ENCODE peak calls at places on chromosomes 13 and 19, in nine cellular contexts. One of them, this sample, is unnamed.

GRCh38 chr13:25018729-25019115 is 77.2 kb upstream of the PABPC3 start:
- DNase-seq in brain microvascular endothelial cell: no peak
- DNase-seq in heart left ventricle: no peak
- DNase-seq in tibial nerve: no peak
- DNase-seq in BE2C: no peak
- DNase-seq in lung: no peak
- DNase-seq in uterus: no peak
- DNase-seq in adrenal gland: no peak
- DNase-seq in tibial artery: no peak
- DNase-seq in this sample: no peak

GRCh38 chr19:30046522-30046921 is 104.5 kb downstream of the URI1 start:
- DNase-seq in brain microvascular endothelial cell: peak
- DNase-seq in heart left ventricle: no peak
- DNase-seq in tibial nerve: no peak
- DNase-seq in BE2C: peak
- DNase-seq in lung: no peak
- DNase-seq in uterus: no peak
- DNase-seq in adrenal gland: no peak
- DNase-seq in tibial artery: no peak
- DNase-seq in this sample: no peak

GRCh38 chr13:75715598-75716523 is 79.7 kb downstream of the LMO7 start:
- DNase-seq in brain microvascular endothelial cell: no peak
- DNase-seq in heart left ventricle: no peak
- DNase-seq in tibial nerve: no peak
- DNase-seq in BE2C: no peak
- DNase-seq in lung: no peak
- DNase-seq in uterus: no peak
- DNase-seq in adrenal gland: no peak
- DNase-seq in tibial artery: no peak
- DNase-seq in this sample: peak

GRCh38 chr13:38990693-38991092 is at the start of gene STOML3:
- DNase-seq in brain microvascular endothelial cell: no peak
- DNase-seq in heart left ventricle: no peak
- DNase-seq in tibial nerve: no peak
- DNase-seq in BE2C: no peak
- DNase-seq in lung: no peak
- DNase-seq in uterus: no peak
- DNase-seq in adrenal gland: no peak
- DNase-seq in tibial artery: no peak
- DNase-seq in this sample: peak

GRCh38 chr13:41137241-41137640 is 4.6 kb upstream of the KBTBD6 start:
- DNase-seq in brain microvascular endothelial cell: no peak
- DNase-seq in heart left ventricle: no peak
- DNase-seq in tibial nerve: no peak
- DNase-seq in BE2C: no peak
- DNase-seq in lung: no peak
- DNase-seq in uterus: no peak
- DNase-seq in adrenal gland: no peak
- DNase-seq in tibial artery: no peak
- DNase-seq in this sample: no peak

GRCh38 chr13:27117158-27117557 is 54.5 kb downstream of the USP12 start:
- DNase-seq in brain microvascular endothelial cell: no peak
- DNase-seq in heart left ventricle: no peak
- DNase-seq in tibial nerve: no peak
- DNase-seq in BE2C: no peak
- DNase-seq in lung: no peak
- DNase-seq in uterus: no peak
- DNase-seq in adrenal gland: no peak
- DNase-seq in tibial artery: no peak
- DNase-seq in this sample: no peak

GRCh38 chr19:41939861-41940442 is 11.7 kb upstream of the ERFL start:
- DNase-seq in brain microvascular endothelial cell: no peak
- DNase-seq in heart left ventricle: no peak
- DNase-seq in tibial nerve: no peak
- DNase-seq in BE2C: no peak
- DNase-seq in lung: no peak
- DNase-seq in uterus: no peak
- DNase-seq in adrenal gland: no peak
- DNase-seq in tibial artery: no peak
- DNase-seq in this sample: no peak

GRCh38 chr13:51524846-51525566 is 59.3 kb upstream of the WDFY2 start:
- DNase-seq in brain microvascular endothelial cell: peak
- DNase-seq in heart left ventricle: no peak
- DNase-seq in tibial nerve: no peak
- DNase-seq in BE2C: no peak
- DNase-seq in lung: no peak
- DNase-seq in uterus: no peak
- DNase-seq in adrenal gland: no peak
- DNase-seq in tibial artery: no peak
- DNase-seq in this sample: peak

GRCh38 chr13:38361551-38362262 is 12.1 kb downstream of the UFM1 start:
- DNase-seq in brain microvascular endothelial cell: no peak
- DNase-seq in heart left ventricle: no peak
- DNase-seq in tibial nerve: peak
- DNase-seq in BE2C: no peak
- DNase-seq in lung: no peak
- DNase-seq in uterus: no peak
- DNase-seq in adrenal gland: no peak
- DNase-seq in tibial artery: no peak
- DNase-seq in this sample: no peak

GRCh38 chr13:40875583-40875982 is 86.2 kb downstream of the SLC25A15 start:
- DNase-seq in brain microvascular endothelial cell: no peak
- DNase-seq in heart left ventricle: no peak
- DNase-seq in tibial nerve: no peak
- DNase-seq in BE2C: no peak
- DNase-seq in lung: no peak
- DNase-seq in uterus: no peak
- DNase-seq in adrenal gland: no peak
- DNase-seq in tibial artery: no peak
- DNase-seq in this sample: no peak

GRCh38 chr19:1510442-1510806 is 2.4 kb downstream of the ADAMTSL5 start:
- DNase-seq in brain microvascular endothelial cell: no peak
- DNase-seq in heart left ventricle: no peak
- DNase-seq in tibial nerve: no peak
- DNase-seq in BE2C: no peak
- DNase-seq in lung: no peak
- DNase-seq in uterus: no peak
- DNase-seq in adrenal gland: no peak
- DNase-seq in tibial artery: no peak
- DNase-seq in this sample: no peak
- H3K4me3 ChIP-seq in brain microvascular endothelial cell: no peak
- H3K4me3 ChIP-seq in heart left ventricle: no peak
- H3K4me3 ChIP-seq in tibial nerve: no peak
- H3K4me3 ChIP-seq in BE2C: no peak
- H3K4me3 ChIP-seq in lung: no peak
- H3K4me3 ChIP-seq in uterus: no peak
- H3K4me3 ChIP-seq in adrenal gland: no peak
- H3K4me3 ChIP-seq in tibial artery: no peak
- H3K4me3 ChIP-seq in this sample: no peak

GRCh38 chr13:49869514-49869913 is 66.6 kb downstream of the SPRYD7 start:
- DNase-seq in brain microvascular endothelial cell: peak
- DNase-seq in heart left ventricle: no peak
- DNase-seq in tibial nerve: peak
- DNase-seq in BE2C: peak
- DNase-seq in lung: no peak
- DNase-seq in uterus: no peak
- DNase-seq in adrenal gland: no peak
- DNase-seq in tibial artery: no peak
- DNase-seq in this sample: peak
- TF ChIP-seq CTCF in brain microvascular endothelial cell: peak
- TF ChIP-seq CTCF in heart left ventricle: peak
- TF ChIP-seq CTCF in tibial nerve: peak
- TF ChIP-seq CTCF in BE2C: peak
- TF ChIP-seq CTCF in lung: no peak
- TF ChIP-seq CTCF in uterus: no peak
- TF ChIP-seq CTCF in adrenal gland: no peak
- TF ChIP-seq CTCF in tibial artery: no peak
- TF ChIP-seq CTCF in this sample: peak

GRCh38 chr19:6042776-6043726 is 65.1 kb upstream of the RANBP3 start:
- DNase-seq in brain microvascular endothelial cell: no peak
- DNase-seq in heart left ventricle: no peak
- DNase-seq in tibial nerve: no peak
- DNase-seq in BE2C: no peak
- DNase-seq in lung: no peak
- DNase-seq in uterus: no peak
- DNase-seq in adrenal gland: peak
- DNase-seq in tibial artery: no peak
- DNase-seq in this sample: no peak
- H3K4me3 ChIP-seq in brain microvascular endothelial cell: no peak
- H3K4me3 ChIP-seq in heart left ventricle: no peak
- H3K4me3 ChIP-seq in tibial nerve: no peak
- H3K4me3 ChIP-seq in BE2C: no peak
- H3K4me3 ChIP-seq in lung: no peak
- H3K4me3 ChIP-seq in uterus: no peak
- H3K4me3 ChIP-seq in adrenal gland: no peak
- H3K4me3 ChIP-seq in tibial artery: no peak
- H3K4me3 ChIP-seq in this sample: no peak

GRCh38 chr19:49779731-49780578 is 13.2 kb downstream of the AP2A1 start:
- DNase-seq in brain microvascular endothelial cell: no peak
- DNase-seq in heart left ventricle: no peak
- DNase-seq in tibial nerve: no peak
- DNase-seq in BE2C: no peak
- DNase-seq in lung: no peak
- DNase-seq in uterus: no peak
- DNase-seq in adrenal gland: no peak
- DNase-seq in tibial artery: no peak
- DNase-seq in this sample: no peak

GRCh38 chr19:49780861-49781260 is 14.1 kb downstream of the AP2A1 start:
- DNase-seq in brain microvascular endothelial cell: no peak
- DNase-seq in heart left ventricle: no peak
- DNase-seq in tibial nerve: no peak
- DNase-seq in BE2C: no peak
- DNase-seq in lung: no peak
- DNase-seq in uterus: no peak
- DNase-seq in adrenal gland: no peak
- DNase-seq in tibial artery: no peak
- DNase-seq in this sample: no peak

GRCh38 chr19:49776371-49776764 is 9.6 kb downstream of the AP2A1 start:
- DNase-seq in brain microvascular endothelial cell: no peak
- DNase-seq in heart left ventricle: no peak
- DNase-seq in tibial nerve: no peak
- DNase-seq in BE2C: no peak
- DNase-seq in lung: no peak
- DNase-seq in uterus: no peak
- DNase-seq in adrenal gland: no peak
- DNase-seq in tibial artery: no peak
- DNase-seq in this sample: no peak

GRCh38 chr19:49782515-49782914 is 15.7 kb downstream of the AP2A1 start:
- DNase-seq in brain microvascular endothelial cell: no peak
- DNase-seq in heart left ventricle: no peak
- DNase-seq in tibial nerve: no peak
- DNase-seq in BE2C: no peak
- DNase-seq in lung: no peak
- DNase-seq in uterus: no peak
- DNase-seq in adrenal gland: no peak
- DNase-seq in tibial artery: no peak
- DNase-seq in this sample: no peak

GRCh38 chr19:49781394-49781793 is 14.6 kb downstream of the AP2A1 start:
- DNase-seq in brain microvascular endothelial cell: no peak
- DNase-seq in heart left ventricle: no peak
- DNase-seq in tibial nerve: no peak
- DNase-seq in BE2C: no peak
- DNase-seq in lung: no peak
- DNase-seq in uterus: no peak
- DNase-seq in adrenal gland: no peak
- DNase-seq in tibial artery: peak
- DNase-seq in this sample: no peak
- TF ChIP-seq CTCF in brain microvascular endothelial cell: no peak
- TF ChIP-seq CTCF in heart left ventricle: no peak
- TF ChIP-seq CTCF in tibial nerve: no peak
- TF ChIP-seq CTCF in BE2C: no peak
- TF ChIP-seq CTCF in lung: no peak
- TF ChIP-seq CTCF in uterus: no peak
- TF ChIP-seq CTCF in adrenal gland: no peak
- TF ChIP-seq CTCF in tibial artery: no peak
- TF ChIP-seq CTCF in this sample: no peak

GRCh38 chr19:35742121-35742724 is at the start of gene IGFLR1:
- DNase-seq in brain microvascular endothelial cell: no peak
- DNase-seq in heart left ventricle: no peak
- DNase-seq in tibial nerve: no peak
- DNase-seq in BE2C: no peak
- DNase-seq in lung: no peak
- DNase-seq in uterus: no peak
- DNase-seq in adrenal gland: no peak
- DNase-seq in tibial artery: no peak
- DNase-seq in this sample: no peak
- H3K4me3 ChIP-seq in brain microvascular endothelial cell: no peak
- H3K4me3 ChIP-seq in heart left ventricle: peak
- H3K4me3 ChIP-seq in tibial nerve: peak
- H3K4me3 ChIP-seq in BE2C: peak
- H3K4me3 ChIP-seq in lung: no peak
- H3K4me3 ChIP-seq in uterus: peak
- H3K4me3 ChIP-seq in adrenal gland: no peak
- H3K4me3 ChIP-seq in tibial artery: peak
- H3K4me3 ChIP-seq in this sample: no peak

GRCh38 chr19:34215006-34215665 is 39.2 kb upstream of the GARRE1 start:
- DNase-seq in brain microvascular endothelial cell: no peak
- DNase-seq in heart left ventricle: no peak
- DNase-seq in tibial nerve: no peak
- DNase-seq in BE2C: no peak
- DNase-seq in lung: no peak
- DNase-seq in uterus: no peak
- DNase-seq in adrenal gland: no peak
- DNase-seq in tibial artery: no peak
- DNase-seq in this sample: no peak
- TF ChIP-seq CTCF in brain microvascular endothelial cell: no peak
- TF ChIP-seq CTCF in heart left ventricle: no peak
- TF ChIP-seq CTCF in tibial nerve: no peak
- TF ChIP-seq CTCF in BE2C: no peak
- TF ChIP-seq CTCF in lung: no peak
- TF ChIP-seq CTCF in uterus: no peak
- TF ChIP-seq CTCF in adrenal gland: no peak
- TF ChIP-seq CTCF in tibial artery: no peak
- TF ChIP-seq CTCF in this sample: no peak

GRCh38 chr19:40599331-40600085 is 1.7 kb upstream of the LTBP4 start:
- DNase-seq in brain microvascular endothelial cell: no peak
- DNase-seq in heart left ventricle: no peak
- DNase-seq in tibial nerve: no peak
- DNase-seq in BE2C: no peak
- DNase-seq in lung: no peak
- DNase-seq in uterus: peak
- DNase-seq in adrenal gland: no peak
- DNase-seq in tibial artery: peak
- DNase-seq in this sample: no peak
- H3K4me3 ChIP-seq in brain microvascular endothelial cell: no peak
- H3K4me3 ChIP-seq in heart left ventricle: peak
- H3K4me3 ChIP-seq in tibial nerve: peak
- H3K4me3 ChIP-seq in BE2C: no peak
- H3K4me3 ChIP-seq in lung: no peak
- H3K4me3 ChIP-seq in uterus: peak
- H3K4me3 ChIP-seq in adrenal gland: no peak
- H3K4me3 ChIP-seq in tibial artery: peak
- H3K4me3 ChIP-seq in this sample: no peak

GRCh38 chr13:48094404-48094780 is 512 bp downstream of the MED4 start:
- DNase-seq in brain microvascular endothelial cell: no peak
- DNase-seq in heart left ventricle: no peak
- DNase-seq in tibial nerve: no peak
- DNase-seq in BE2C: peak
- DNase-seq in lung: no peak
- DNase-seq in uterus: no peak
- DNase-seq in adrenal gland: no peak
- DNase-seq in tibial artery: no peak
- DNase-seq in this sample: no peak
- TF ChIP-seq CTCF in brain microvascular endothelial cell: no peak
- TF ChIP-seq CTCF in heart left ventricle: no peak
- TF ChIP-seq CTCF in tibial nerve: no peak
- TF ChIP-seq CTCF in BE2C: no peak
- TF ChIP-seq CTCF in lung: no peak
- TF ChIP-seq CTCF in uterus: no peak
- TF ChIP-seq CTCF in adrenal gland: no peak
- TF ChIP-seq CTCF in tibial artery: no peak
- TF ChIP-seq CTCF in this sample: no peak